ENCODE peak calls at places on chromosomes 7 and 10, in six cellular contexts. O is Calu3; Q is HT1080; K is activated effector memory CD4-positive, alpha-beta T cell treated with Interleukin-2 at 50 U/mL for 16 hours; P is heart left ventricle; A is cardiac muscle cell. T is an unnamed sample.

GRCh38 chr7:148621563-148621962 is 31.0 kb downstream of the C7orf33 start:
- DNase-seq in Q (no peak), P (no peak), K (no peak), O (no peak), A (no peak), T (no peak)

GRCh38 chr10:26733750-26734568 is 36.5 kb downstream of the PDSS1 start:
- DNase-seq in Q (no peak), K (no peak), O (no peak), P (no peak), A (no peak), T (no peak)

GRCh38 chr10:35934637-35934995 is 292.5 kb upstream of the FZD8 start:
- DNase-seq in Q (no peak), P (no peak), A (no peak), O (no peak), K (no peak), T (no peak)

GRCh38 chr7:155578016-155578415 is 31.7 kb upstream of the CNPY1 start:
- DNase-seq in Q (no peak), A (no peak), O (no peak), K (no peak), P (no peak), T (peak; percentile 63)

GRCh38 chr10:132292972-132293415 is 14.8 kb downstream of the STK32C start:
- DNase-seq in A (no peak), K (no peak), O (no peak), Q (no peak), P (no peak), T (peak; percentile 32)

GRCh38 chr10:4391683-4392082 is 434.3 kb upstream of the AKR1E2 start:
- DNase-seq in O (peak; percentile 46), P (no peak), K (no peak), A (peak; percentile 32), Q (peak; percentile 16), T (no peak)

GRCh38 chr7:12431886-12432285 is 28.2 kb upstream of the VWDE start:
- DNase-seq in Q (peak; percentile 75), K (no peak), A (no peak), O (peak; percentile 78), P (no peak), T (no peak)

GRCh38 chr7:12244129-12244528 is 33.0 kb downstream of the TMEM106B start:
- DNase-seq in P (no peak), K (no peak), Q (peak; percentile 29), O (peak; percentile 70), A (peak; percentile 31), T (no peak)

GRCh38 chr7:30688718-30689221 is 6.5 kb upstream of the CRHR2 start:
- DNase-seq in O (peak; percentile 74), Q (peak; percentile 18), A (peak; percentile 40), K (no peak), P (no peak), T (no peak)

T was measured in aorta.